ENCODE peak calls at places on chromosomes 16 and 17, in four cellular contexts. Y is RCC 7860, Q is NCI-H510A treated with DMSO at 0.1 percent for 48 hours, P is tibial artery. K is an unnamed sample.

GRCh38 chr17:43068570-43069367 is 43.7 kb downstream of the RND2 start:
- DNase-seq in Q (no peak), P (no peak), Y (no peak), K (no peak)

GRCh38 chr17:74531231-74531761 is at the start of gene CD300LB:
- DNase-seq in P (no peak), Q (no peak), Y (no peak), K (peak)

GRCh38 chr17:82892869-82893565 is 53.2 kb upstream of the ZNF750 start:
- DNase-seq in Q (no peak), Y (no peak), P (no peak), K (no peak)

GRCh38 chr16:88595101-88595500 is 24.9 kb downstream of the ZC3H18 start:
- DNase-seq in Y (no peak), Q (no peak), P (no peak), K (no peak)

GRCh38 chr16:4882633-4883285 is 35.5 kb downstream of the UBN1 start:
- DNase-seq in Q (peak), Y (peak), P (no peak), K (no peak)

GRCh38 chr16:70610273-70611223 is 35.8 kb upstream of the IL34 start:
- DNase-seq in Y (no peak), Q (no peak), P (no peak), K (no peak)

GRCh38 chr16:54077412-54077821 is 209.2 kb downstream of the IRX3 start:
- DNase-seq in P (no peak), Q (no peak), Y (peak), K (no peak)

GRCh38 chr16:68991075-68991474 is 114.4 kb upstream of the HAS3 start:
- DNase-seq in P (no peak), Q (no peak), Y (no peak), K (no peak)

GRCh38 chr17:12667299-12667958 is 1.7 kb downstream of the MYOCD start:
- DNase-seq in Y (no peak), P (no peak), Q (no peak), K (no peak)

K was measured in osteocyte.